ENCODE peak calls at places on chromosomes 7 and 10, in nine cellular contexts. One of them, this sample, is unnamed.

GRCh38 chr7:139976838-139977656 is 85.7 kb downstream of the PARP12 start:
- DNase-seq in WTC11: no peak
- DNase-seq in T-helper 9 cell: no peak
- DNase-seq in fibroblast of mammary gland: no peak
- DNase-seq in activated CD8-positive, alpha-beta memory T cell treated with anti-CD3 and anti-CD28 coated beads, Interleukin-2, amount 50 U/mL, for 4 hours: no peak
- DNase-seq in HFF-Myc: no peak
- DNase-seq in GM03348: no peak
- DNase-seq in SW480: no peak
- DNase-seq in NAMALWA: no peak
- DNase-seq in this sample: no peak

GRCh38 chr7:107902381-107902780 is 11.4 kb downstream of the DLD start:
- DNase-seq in WTC11: no peak
- DNase-seq in HFF-Myc: no peak
- DNase-seq in SW480: no peak
- DNase-seq in activated CD8-positive, alpha-beta memory T cell treated with anti-CD3 and anti-CD28 coated beads, Interleukin-2, amount 50 U/mL, for 4 hours: no peak
- DNase-seq in GM03348: peak; percentile 42
- DNase-seq in NAMALWA: no peak
- DNase-seq in fibroblast of mammary gland: no peak
- DNase-seq in T-helper 9 cell: no peak
- DNase-seq in this sample: no peak

GRCh38 chr7:148701414-148701813 is 2.7 kb downstream of the CUL1 start:
- DNase-seq in HFF-Myc: no peak
- DNase-seq in fibroblast of mammary gland: peak; percentile 55
- DNase-seq in NAMALWA: no peak
- DNase-seq in SW480: no peak
- DNase-seq in activated CD8-positive, alpha-beta memory T cell treated with anti-CD3 and anti-CD28 coated beads, Interleukin-2, amount 50 U/mL, for 4 hours: no peak
- DNase-seq in T-helper 9 cell: no peak
- DNase-seq in GM03348: peak; percentile 50
- DNase-seq in WTC11: no peak
- DNase-seq in this sample: no peak

GRCh38 chr10:80596391-80597257 is 58.9 kb downstream of the SH2D4B start:
- DNase-seq in activated CD8-positive, alpha-beta memory T cell treated with anti-CD3 and anti-CD28 coated beads, Interleukin-2, amount 50 U/mL, for 4 hours: peak; percentile 28
- DNase-seq in T-helper 9 cell: no peak
- DNase-seq in GM03348: peak; percentile 70
- DNase-seq in HFF-Myc: no peak
- DNase-seq in SW480: peak; percentile 25
- DNase-seq in fibroblast of mammary gland: peak; percentile 44
- DNase-seq in WTC11: peak; percentile 52
- DNase-seq in NAMALWA: peak; percentile 60
- DNase-seq in this sample: no peak

GRCh38 chr10:5547934-5548660 is 23.3 kb downstream of the CALML3 start:
- DNase-seq in activated CD8-positive, alpha-beta memory T cell treated with anti-CD3 and anti-CD28 coated beads, Interleukin-2, amount 50 U/mL, for 4 hours: no peak
- DNase-seq in HFF-Myc: no peak
- DNase-seq in WTC11: no peak
- DNase-seq in NAMALWA: no peak
- DNase-seq in fibroblast of mammary gland: no peak
- DNase-seq in GM03348: no peak
- DNase-seq in T-helper 9 cell: no peak
- DNase-seq in SW480: peak; percentile 96
- DNase-seq in this sample: no peak

GRCh38 chr7:140982508-140982907 is 32.2 kb downstream of the MRPS33 start:
- DNase-seq in activated CD8-positive, alpha-beta memory T cell treated with anti-CD3 and anti-CD28 coated beads, Interleukin-2, amount 50 U/mL, for 4 hours: no peak
- DNase-seq in NAMALWA: no peak
- DNase-seq in SW480: no peak
- DNase-seq in HFF-Myc: no peak
- DNase-seq in fibroblast of mammary gland: no peak
- DNase-seq in WTC11: no peak
- DNase-seq in T-helper 9 cell: no peak
- DNase-seq in GM03348: no peak
- DNase-seq in this sample: no peak

GRCh38 chr7:87648316-87648715 is 20.1 kb downstream of the RUNDC3B start:
- DNase-seq in WTC11: no peak
- DNase-seq in T-helper 9 cell: no peak
- DNase-seq in NAMALWA: no peak
- DNase-seq in SW480: no peak
- DNase-seq in activated CD8-positive, alpha-beta memory T cell treated with anti-CD3 and anti-CD28 coated beads, Interleukin-2, amount 50 U/mL, for 4 hours: no peak
- DNase-seq in HFF-Myc: no peak
- DNase-seq in fibroblast of mammary gland: no peak
- DNase-seq in GM03348: no peak
- DNase-seq in this sample: no peak

GRCh38 chr10:18044976-18045720 is 93.4 kb downstream of the SLC39A12 start:
- DNase-seq in HFF-Myc: no peak
- DNase-seq in WTC11: no peak
- DNase-seq in NAMALWA: no peak
- DNase-seq in GM03348: no peak
- DNase-seq in T-helper 9 cell: no peak
- DNase-seq in SW480: no peak
- DNase-seq in fibroblast of mammary gland: peak; percentile 63
- DNase-seq in activated CD8-positive, alpha-beta memory T cell treated with anti-CD3 and anti-CD28 coated beads, Interleukin-2, amount 50 U/mL, for 4 hours: no peak
- DNase-seq in this sample: no peak

GRCh38 chr10:122338609-122339441 is 35.7 kb upstream of the PLEKHA1 start:
- DNase-seq in activated CD8-positive, alpha-beta memory T cell treated with anti-CD3 and anti-CD28 coated beads, Interleukin-2, amount 50 U/mL, for 4 hours: no peak
- DNase-seq in SW480: no peak
- DNase-seq in GM03348: no peak
- DNase-seq in T-helper 9 cell: no peak
- DNase-seq in WTC11: no peak
- DNase-seq in NAMALWA: no peak
- DNase-seq in fibroblast of mammary gland: no peak
- DNase-seq in HFF-Myc: no peak
- DNase-seq in this sample: no peak

GRCh38 chr7:117715784-117716445 is 157.3 kb downstream of the CTTNBP2 start:
- DNase-seq in activated CD8-positive, alpha-beta memory T cell treated with anti-CD3 and anti-CD28 coated beads, Interleukin-2, amount 50 U/mL, for 4 hours: no peak
- DNase-seq in T-helper 9 cell: no peak
- DNase-seq in GM03348: peak; percentile 63
- DNase-seq in NAMALWA: peak; percentile 76
- DNase-seq in SW480: peak; percentile 71
- DNase-seq in fibroblast of mammary gland: peak; percentile 63
- DNase-seq in HFF-Myc: peak; percentile 29
- DNase-seq in WTC11: peak; percentile 31
- DNase-seq in this sample: peak; percentile 42

GRCh38 chr10:102231357-102232318 is 5.5 kb downstream of the ELOVL3 start:
- DNase-seq in NAMALWA: peak; percentile 45
- DNase-seq in GM03348: peak; percentile 77
- DNase-seq in HFF-Myc: no peak
- DNase-seq in fibroblast of mammary gland: no peak
- DNase-seq in WTC11: peak; percentile 89
- DNase-seq in activated CD8-positive, alpha-beta memory T cell treated with anti-CD3 and anti-CD28 coated beads, Interleukin-2, amount 50 U/mL, for 4 hours: peak; percentile 66
- DNase-seq in SW480: no peak
- DNase-seq in T-helper 9 cell: peak; percentile 66
- DNase-seq in this sample: peak; percentile 69

GRCh38 chr7:47283497-47284131 is 298.3 kb downstream of the TNS3 start:
- DNase-seq in activated CD8-positive, alpha-beta memory T cell treated with anti-CD3 and anti-CD28 coated beads, Interleukin-2, amount 50 U/mL, for 4 hours: no peak
- DNase-seq in WTC11: no peak
- DNase-seq in NAMALWA: no peak
- DNase-seq in SW480: peak; percentile 89
- DNase-seq in HFF-Myc: no peak
- DNase-seq in T-helper 9 cell: no peak
- DNase-seq in fibroblast of mammary gland: no peak
- DNase-seq in GM03348: no peak
- DNase-seq in this sample: no peak

GRCh38 chr10:110010076-110011069 is 2.6 kb downstream of the ADD3 start:
- DNase-seq in SW480: peak; percentile 54
- DNase-seq in GM03348: no peak
- DNase-seq in activated CD8-positive, alpha-beta memory T cell treated with anti-CD3 and anti-CD28 coated beads, Interleukin-2, amount 50 U/mL, for 4 hours: peak; percentile 38
- DNase-seq in HFF-Myc: no peak
- DNase-seq in WTC11: no peak
- DNase-seq in fibroblast of mammary gland: no peak
- DNase-seq in NAMALWA: peak; percentile 74
- DNase-seq in T-helper 9 cell: peak; percentile 28
- DNase-seq in this sample: no peak

GRCh38 chr7:102425639-102426267 is 7.6 kb upstream of the ORAI2 start:
- DNase-seq in T-helper 9 cell: peak; percentile 80
- DNase-seq in activated CD8-positive, alpha-beta memory T cell treated with anti-CD3 and anti-CD28 coated beads, Interleukin-2, amount 50 U/mL, for 4 hours: peak; percentile 82
- DNase-seq in WTC11: peak; percentile 38
- DNase-seq in HFF-Myc: no peak
- DNase-seq in fibroblast of mammary gland: no peak
- DNase-seq in SW480: no peak
- DNase-seq in NAMALWA: peak; percentile 98
- DNase-seq in GM03348: no peak
- DNase-seq in this sample: peak; percentile 84

GRCh38 chr7:135690566-135690965 is 28.3 kb downstream of the STMP1 start:
- DNase-seq in activated CD8-positive, alpha-beta memory T cell treated with anti-CD3 and anti-CD28 coated beads, Interleukin-2, amount 50 U/mL, for 4 hours: no peak
- DNase-seq in SW480: no peak
- DNase-seq in GM03348: peak; percentile 71
- DNase-seq in WTC11: no peak
- DNase-seq in T-helper 9 cell: no peak
- DNase-seq in NAMALWA: no peak
- DNase-seq in HFF-Myc: no peak
- DNase-seq in fibroblast of mammary gland: peak; percentile 50
- DNase-seq in this sample: no peak

GRCh38 chr7:129279757-129280156 is 54.9 kb downstream of the AHCYL2 start:
- DNase-seq in GM03348: no peak
- DNase-seq in NAMALWA: no peak
- DNase-seq in WTC11: no peak
- DNase-seq in SW480: no peak
- DNase-seq in activated CD8-positive, alpha-beta memory T cell treated with anti-CD3 and anti-CD28 coated beads, Interleukin-2, amount 50 U/mL, for 4 hours: no peak
- DNase-seq in fibroblast of mammary gland: no peak
- DNase-seq in T-helper 9 cell: no peak
- DNase-seq in HFF-Myc: no peak
- DNase-seq in this sample: no peak

GRCh38 chr7:131196808-131197207 is 130.9 kb upstream of the MKLN1 start:
- DNase-seq in WTC11: no peak
- DNase-seq in activated CD8-positive, alpha-beta memory T cell treated with anti-CD3 and anti-CD28 coated beads, Interleukin-2, amount 50 U/mL, for 4 hours: no peak
- DNase-seq in HFF-Myc: no peak
- DNase-seq in SW480: no peak
- DNase-seq in GM03348: no peak
- DNase-seq in fibroblast of mammary gland: peak; percentile 33
- DNase-seq in T-helper 9 cell: no peak
- DNase-seq in NAMALWA: no peak
- DNase-seq in this sample: no peak

GRCh38 chr7:79610301-79610700 is 156.8 kb upstream of the MAGI2 start:
- DNase-seq in SW480: no peak
- DNase-seq in GM03348: peak; percentile 6
- DNase-seq in HFF-Myc: no peak
- DNase-seq in WTC11: no peak
- DNase-seq in NAMALWA: no peak
- DNase-seq in T-helper 9 cell: no peak
- DNase-seq in fibroblast of mammary gland: no peak
- DNase-seq in activated CD8-positive, alpha-beta memory T cell treated with anti-CD3 and anti-CD28 coated beads, Interleukin-2, amount 50 U/mL, for 4 hours: no peak
- DNase-seq in this sample: no peak

GRCh38 chr10:2993636-2994035 is 73.7 kb upstream of the PFKP start:
- DNase-seq in T-helper 9 cell: no peak
- DNase-seq in NAMALWA: no peak
- DNase-seq in WTC11: no peak
- DNase-seq in activated CD8-positive, alpha-beta memory T cell treated with anti-CD3 and anti-CD28 coated beads, Interleukin-2, amount 50 U/mL, for 4 hours: no peak
- DNase-seq in GM03348: no peak
- DNase-seq in SW480: no peak
- DNase-seq in fibroblast of mammary gland: no peak
- DNase-seq in HFF-Myc: no peak
- DNase-seq in this sample: no peak

GRCh38 chr10:69629519-69629896 is 539 bp upstream of the FAM241B start:
- DNase-seq in GM03348: no peak
- DNase-seq in WTC11: no peak
- DNase-seq in SW480: no peak
- DNase-seq in fibroblast of mammary gland: no peak
- DNase-seq in NAMALWA: no peak
- DNase-seq in activated CD8-positive, alpha-beta memory T cell treated with anti-CD3 and anti-CD28 coated beads, Interleukin-2, amount 50 U/mL, for 4 hours: no peak
- DNase-seq in HFF-Myc: no peak
- DNase-seq in T-helper 9 cell: no peak
- DNase-seq in this sample: no peak

GRCh38 chr10:48251152-48251524 is 23.4 kb downstream of the FRMPD2 start:
- DNase-seq in WTC11: no peak
- DNase-seq in NAMALWA: no peak
- DNase-seq in activated CD8-positive, alpha-beta memory T cell treated with anti-CD3 and anti-CD28 coated beads, Interleukin-2, amount 50 U/mL, for 4 hours: no peak
- DNase-seq in GM03348: no peak
- DNase-seq in fibroblast of mammary gland: no peak
- DNase-seq in T-helper 9 cell: no peak
- DNase-seq in SW480: no peak
- DNase-seq in HFF-Myc: no peak
- DNase-seq in this sample: no peak

GRCh38 chr10:97163141-97163540 is 22.6 kb downstream of the SLIT1 start:
- DNase-seq in SW480: no peak
- DNase-seq in WTC11: no peak
- DNase-seq in HFF-Myc: no peak
- DNase-seq in T-helper 9 cell: no peak
- DNase-seq in activated CD8-positive, alpha-beta memory T cell treated with anti-CD3 and anti-CD28 coated beads, Interleukin-2, amount 50 U/mL, for 4 hours: no peak
- DNase-seq in NAMALWA: no peak
- DNase-seq in GM03348: no peak
- DNase-seq in fibroblast of mammary gland: no peak
- DNase-seq in this sample: no peak

GRCh38 chr7:66205736-66206080 is 574 bp downstream of the TPST1 start:
- DNase-seq in WTC11: peak; percentile 31
- DNase-seq in NAMALWA: no peak
- DNase-seq in activated CD8-positive, alpha-beta memory T cell treated with anti-CD3 and anti-CD28 coated beads, Interleukin-2, amount 50 U/mL, for 4 hours: peak; percentile 21
- DNase-seq in HFF-Myc: no peak
- DNase-seq in SW480: no peak
- DNase-seq in fibroblast of mammary gland: no peak
- DNase-seq in GM03348: no peak
- DNase-seq in T-helper 9 cell: no peak
- DNase-seq in this sample: peak; percentile 36

GRCh38 chr7:122528879-122529481 is 169.9 kb downstream of the RNF133 start:
- DNase-seq in T-helper 9 cell: no peak
- DNase-seq in HFF-Myc: peak; percentile 9
- DNase-seq in activated CD8-positive, alpha-beta memory T cell treated with anti-CD3 and anti-CD28 coated beads, Interleukin-2, amount 50 U/mL, for 4 hours: no peak
- DNase-seq in GM03348: peak; percentile 22
- DNase-seq in NAMALWA: peak; percentile 64
- DNase-seq in SW480: peak; percentile 49
- DNase-seq in WTC11: no peak
- DNase-seq in fibroblast of mammary gland: peak; percentile 62
- DNase-seq in this sample: no peak

GRCh38 chr10:4390219-4390618 is 435.8 kb upstream of the AKR1E2 start:
- DNase-seq in T-helper 9 cell: no peak
- DNase-seq in HFF-Myc: no peak
- DNase-seq in NAMALWA: no peak
- DNase-seq in GM03348: no peak
- DNase-seq in fibroblast of mammary gland: peak; percentile 53
- DNase-seq in SW480: no peak
- DNase-seq in activated CD8-positive, alpha-beta memory T cell treated with anti-CD3 and anti-CD28 coated beads, Interleukin-2, amount 50 U/mL, for 4 hours: no peak
- DNase-seq in WTC11: no peak
- DNase-seq in this sample: no peak

GRCh38 chr7:2242541-2243482 is 786 bp downstream of the NUDT1 start:
- DNase-seq in WTC11: no peak
- DNase-seq in activated CD8-positive, alpha-beta memory T cell treated with anti-CD3 and anti-CD28 coated beads, Interleukin-2, amount 50 U/mL, for 4 hours: no peak
- DNase-seq in SW480: peak; percentile 63
- DNase-seq in T-helper 9 cell: no peak
- DNase-seq in NAMALWA: peak; percentile 82
- DNase-seq in fibroblast of mammary gland: no peak
- DNase-seq in HFF-Myc: no peak
- DNase-seq in GM03348: peak; percentile 28
- DNase-seq in this sample: no peak

GRCh38 chr7:43278088-43278644 is 165.7 kb downstream of the HECW1 start:
- DNase-seq in SW480: no peak
- DNase-seq in NAMALWA: no peak
- DNase-seq in T-helper 9 cell: no peak
- DNase-seq in WTC11: no peak
- DNase-seq in GM03348: no peak
- DNase-seq in fibroblast of mammary gland: peak; percentile 4
- DNase-seq in HFF-Myc: no peak
- DNase-seq in activated CD8-positive, alpha-beta memory T cell treated with anti-CD3 and anti-CD28 coated beads, Interleukin-2, amount 50 U/mL, for 4 hours: no peak
- DNase-seq in this sample: no peak

GRCh38 chr7:143367972-143368371 is 5.5 kb upstream of the FAM131B start:
- DNase-seq in NAMALWA: no peak
- DNase-seq in WTC11: no peak
- DNase-seq in GM03348: peak; percentile 12
- DNase-seq in SW480: peak; percentile 54
- DNase-seq in T-helper 9 cell: no peak
- DNase-seq in activated CD8-positive, alpha-beta memory T cell treated with anti-CD3 and anti-CD28 coated beads, Interleukin-2, amount 50 U/mL, for 4 hours: no peak
- DNase-seq in fibroblast of mammary gland: no peak
- DNase-seq in HFF-Myc: no peak
- DNase-seq in this sample: no peak

GRCh38 chr10:31242902-31243301 is 76.1 kb upstream of the ZEB1 start:
- DNase-seq in NAMALWA: no peak
- DNase-seq in HFF-Myc: peak; percentile 99
- DNase-seq in WTC11: no peak
- DNase-seq in activated CD8-positive, alpha-beta memory T cell treated with anti-CD3 and anti-CD28 coated beads, Interleukin-2, amount 50 U/mL, for 4 hours: peak; percentile 52
- DNase-seq in fibroblast of mammary gland: peak; percentile 100
- DNase-seq in SW480: peak; percentile 94
- DNase-seq in T-helper 9 cell: no peak
- DNase-seq in GM03348: peak; percentile 79
- DNase-seq in this sample: no peak

GRCh38 chr10:125026974-125027735 is 85.2 kb downstream of the ZRANB1 start:
- DNase-seq in SW480: no peak
- DNase-seq in HFF-Myc: no peak
- DNase-seq in WTC11: no peak
- DNase-seq in T-helper 9 cell: no peak
- DNase-seq in NAMALWA: no peak
- DNase-seq in GM03348: no peak
- DNase-seq in activated CD8-positive, alpha-beta memory T cell treated with anti-CD3 and anti-CD28 coated beads, Interleukin-2, amount 50 U/mL, for 4 hours: no peak
- DNase-seq in fibroblast of mammary gland: no peak
- DNase-seq in this sample: no peak

GRCh38 chr7:155825346-155825745 is 13.1 kb upstream of the SHH start:
- DNase-seq in GM03348: no peak
- DNase-seq in fibroblast of mammary gland: no peak
- DNase-seq in activated CD8-positive, alpha-beta memory T cell treated with anti-CD3 and anti-CD28 coated beads, Interleukin-2, amount 50 U/mL, for 4 hours: no peak
- DNase-seq in SW480: peak; percentile 29
- DNase-seq in WTC11: no peak
- DNase-seq in NAMALWA: no peak
- DNase-seq in T-helper 9 cell: no peak
- DNase-seq in HFF-Myc: no peak
- DNase-seq in this sample: no peak